ENCODE peak calls at places on chromosome 1, in eight cellular contexts. One of them, this sample, is unnamed.

GRCh38 chr1:80656011-80656627 is 1144.6 kb upstream of the ADGRL2 start:
- DNase-seq in transverse colon: no peak
- DNase-seq in body of pancreas: no peak
- DNase-seq in heart left ventricle: no peak
- DNase-seq in suprapubic skin: no peak
- DNase-seq in right lobe of liver: peak; percentile 51
- DNase-seq in ovary: no peak
- DNase-seq in HCT116: peak; percentile 13
- DNase-seq in this sample: no peak

GRCh38 chr1:109954180-109954579 is 30.4 kb upstream of the AHCYL1 start:
- DNase-seq in transverse colon: no peak
- DNase-seq in body of pancreas: no peak
- DNase-seq in heart left ventricle: peak; percentile 57
- DNase-seq in suprapubic skin: no peak
- DNase-seq in right lobe of liver: no peak
- DNase-seq in ovary: no peak
- DNase-seq in HCT116: no peak
- DNase-seq in this sample: no peak

GRCh38 chr1:230823421-230823820 is 44.9 kb downstream of the C1orf198 start:
- DNase-seq in transverse colon: no peak
- DNase-seq in body of pancreas: peak; percentile 35
- DNase-seq in heart left ventricle: peak; percentile 57
- DNase-seq in suprapubic skin: peak; percentile 80
- DNase-seq in right lobe of liver: no peak
- DNase-seq in ovary: no peak
- DNase-seq in HCT116: no peak
- DNase-seq in this sample: no peak

GRCh38 chr1:107789817-107790609 is 175.0 kb downstream of the VAV3 start:
- DNase-seq in transverse colon: no peak
- DNase-seq in body of pancreas: no peak
- DNase-seq in heart left ventricle: no peak
- DNase-seq in suprapubic skin: no peak
- DNase-seq in right lobe of liver: no peak
- DNase-seq in ovary: no peak
- DNase-seq in HCT116: no peak
- DNase-seq in this sample: no peak

GRCh38 chr1:23984417-23985186 is 4.5 kb upstream of the SRSF10 start:
- DNase-seq in transverse colon: peak; percentile 38
- DNase-seq in body of pancreas: peak; percentile 65
- DNase-seq in heart left ventricle: no peak
- DNase-seq in suprapubic skin: no peak
- DNase-seq in right lobe of liver: no peak
- DNase-seq in ovary: no peak
- DNase-seq in HCT116: no peak
- DNase-seq in this sample: no peak

GRCh38 chr1:114216431-114217173 is 62.9 kb upstream of the SYT6 start:
- DNase-seq in transverse colon: no peak
- DNase-seq in body of pancreas: no peak
- DNase-seq in heart left ventricle: no peak
- DNase-seq in suprapubic skin: no peak
- DNase-seq in right lobe of liver: no peak
- DNase-seq in ovary: no peak
- DNase-seq in HCT116: no peak
- DNase-seq in this sample: no peak

GRCh38 chr1:24463756-24464377 is 38.8 kb upstream of the RCAN3 start:
- DNase-seq in transverse colon: no peak
- DNase-seq in body of pancreas: no peak
- DNase-seq in heart left ventricle: no peak
- DNase-seq in suprapubic skin: no peak
- DNase-seq in right lobe of liver: no peak
- DNase-seq in ovary: no peak
- DNase-seq in HCT116: no peak
- DNase-seq in this sample: no peak

GRCh38 chr1:96236156-96236739 is 485.3 kb upstream of the PTBP2 start:
- DNase-seq in transverse colon: peak; percentile 8
- DNase-seq in body of pancreas: peak; percentile 20
- DNase-seq in heart left ventricle: no peak
- DNase-seq in suprapubic skin: no peak
- DNase-seq in right lobe of liver: no peak
- DNase-seq in ovary: no peak
- DNase-seq in HCT116: peak; percentile 43
- DNase-seq in this sample: no peak

GRCh38 chr1:84174051-84174556 is 30.0 kb downstream of the PRKACB start:
- DNase-seq in transverse colon: no peak
- DNase-seq in body of pancreas: no peak
- DNase-seq in heart left ventricle: no peak
- DNase-seq in suprapubic skin: no peak
- DNase-seq in right lobe of liver: no peak
- DNase-seq in ovary: no peak
- DNase-seq in HCT116: peak; percentile 94
- DNase-seq in this sample: no peak

GRCh38 chr1:94980909-94981252 is 54.0 kb upstream of the CNN3 start:
- DNase-seq in transverse colon: no peak
- DNase-seq in body of pancreas: no peak
- DNase-seq in heart left ventricle: no peak
- DNase-seq in suprapubic skin: no peak
- DNase-seq in right lobe of liver: no peak
- DNase-seq in ovary: no peak
- DNase-seq in HCT116: no peak
- DNase-seq in this sample: no peak

GRCh38 chr1:168485048-168485447 is 58.7 kb downstream of the XCL2 start:
- DNase-seq in transverse colon: peak; percentile 36
- DNase-seq in body of pancreas: no peak
- DNase-seq in heart left ventricle: no peak
- DNase-seq in suprapubic skin: no peak
- DNase-seq in right lobe of liver: no peak
- DNase-seq in ovary: no peak
- DNase-seq in HCT116: no peak
- DNase-seq in this sample: no peak

GRCh38 chr1:228286505-228287417 is 78.9 kb downstream of the OBSCN start:
- DNase-seq in transverse colon: peak; percentile 3
- DNase-seq in body of pancreas: peak; percentile 9
- DNase-seq in heart left ventricle: no peak
- DNase-seq in suprapubic skin: peak; percentile 54
- DNase-seq in right lobe of liver: peak; percentile 35
- DNase-seq in ovary: no peak
- DNase-seq in HCT116: no peak
- DNase-seq in this sample: no peak

GRCh38 chr1:167800241-167800640 is 78.5 kb downstream of the MPZL1 start:
- DNase-seq in transverse colon: no peak
- DNase-seq in body of pancreas: no peak
- DNase-seq in heart left ventricle: no peak
- DNase-seq in suprapubic skin: no peak
- DNase-seq in right lobe of liver: no peak
- DNase-seq in ovary: no peak
- DNase-seq in HCT116: no peak
- DNase-seq in this sample: no peak

GRCh38 chr1:227789042-227789880 is 26.2 kb upstream of the PRSS38 start:
- DNase-seq in transverse colon: no peak
- DNase-seq in body of pancreas: no peak
- DNase-seq in heart left ventricle: no peak
- DNase-seq in suprapubic skin: peak; percentile 67
- DNase-seq in right lobe of liver: peak; percentile 57
- DNase-seq in ovary: no peak
- DNase-seq in HCT116: no peak
- DNase-seq in this sample: no peak

GRCh38 chr1:31750858-31751638 is 13.1 kb downstream of the ADGRB2 start:
- DNase-seq in transverse colon: peak; percentile 35
- DNase-seq in body of pancreas: no peak
- DNase-seq in heart left ventricle: no peak
- DNase-seq in suprapubic skin: no peak
- DNase-seq in right lobe of liver: no peak
- DNase-seq in ovary: no peak
- DNase-seq in HCT116: no peak
- DNase-seq in this sample: no peak

GRCh38 chr1:212667223-212668139 is 32.2 kb downstream of the BATF3 start:
- DNase-seq in transverse colon: peak; percentile 41
- DNase-seq in body of pancreas: no peak
- DNase-seq in heart left ventricle: peak; percentile 58
- DNase-seq in suprapubic skin: peak; percentile 82
- DNase-seq in right lobe of liver: no peak
- DNase-seq in ovary: no peak
- DNase-seq in HCT116: peak; percentile 10
- DNase-seq in this sample: no peak

GRCh38 chr1:73914994-73915393 is 283.0 kb downstream of the LRRIQ3 start:
- DNase-seq in transverse colon: no peak
- DNase-seq in body of pancreas: no peak
- DNase-seq in heart left ventricle: no peak
- DNase-seq in suprapubic skin: no peak
- DNase-seq in right lobe of liver: no peak
- DNase-seq in ovary: no peak
- DNase-seq in HCT116: no peak
- DNase-seq in this sample: no peak

GRCh38 chr1:22262583-22262982 is 119.7 kb upstream of the WNT4 start:
- DNase-seq in transverse colon: peak; percentile 72
- DNase-seq in body of pancreas: no peak
- DNase-seq in heart left ventricle: no peak
- DNase-seq in suprapubic skin: no peak
- DNase-seq in right lobe of liver: no peak
- DNase-seq in ovary: no peak
- DNase-seq in HCT116: no peak
- DNase-seq in this sample: no peak

GRCh38 chr1:235087906-235088305 is 40.7 kb downstream of the TOMM20 start:
- DNase-seq in transverse colon: no peak
- DNase-seq in body of pancreas: no peak
- DNase-seq in heart left ventricle: no peak
- DNase-seq in suprapubic skin: no peak
- DNase-seq in right lobe of liver: no peak
- DNase-seq in ovary: no peak
- DNase-seq in HCT116: no peak
- DNase-seq in this sample: peak; percentile 9

GRCh38 chr1:224054611-224055010 is 59.3 kb upstream of the FBXO28 start:
- DNase-seq in transverse colon: no peak
- DNase-seq in body of pancreas: no peak
- DNase-seq in heart left ventricle: no peak
- DNase-seq in suprapubic skin: no peak
- DNase-seq in right lobe of liver: no peak
- DNase-seq in ovary: no peak
- DNase-seq in HCT116: no peak
- DNase-seq in this sample: no peak

GRCh38 chr1:39082140-39082799 is 56.1 kb downstream of the NDUFS5 start:
- DNase-seq in transverse colon: no peak
- DNase-seq in body of pancreas: no peak
- DNase-seq in heart left ventricle: no peak
- DNase-seq in suprapubic skin: no peak
- DNase-seq in right lobe of liver: peak; percentile 16
- DNase-seq in ovary: no peak
- DNase-seq in HCT116: no peak
- DNase-seq in this sample: no peak

GRCh38 chr1:150543500-150544143 is 5.6 kb upstream of the ADAMTSL4 start:
- DNase-seq in transverse colon: peak; percentile 43
- DNase-seq in body of pancreas: no peak
- DNase-seq in heart left ventricle: no peak
- DNase-seq in suprapubic skin: peak; percentile 84
- DNase-seq in right lobe of liver: peak; percentile 76
- DNase-seq in ovary: no peak
- DNase-seq in HCT116: no peak
- DNase-seq in this sample: no peak

GRCh38 chr1:178686407-178686806 is 38.6 kb upstream of the RALGPS2 start:
- DNase-seq in transverse colon: no peak
- DNase-seq in body of pancreas: no peak
- DNase-seq in heart left ventricle: no peak
- DNase-seq in suprapubic skin: no peak
- DNase-seq in right lobe of liver: no peak
- DNase-seq in ovary: no peak
- DNase-seq in HCT116: no peak
- DNase-seq in this sample: no peak

DNA sequence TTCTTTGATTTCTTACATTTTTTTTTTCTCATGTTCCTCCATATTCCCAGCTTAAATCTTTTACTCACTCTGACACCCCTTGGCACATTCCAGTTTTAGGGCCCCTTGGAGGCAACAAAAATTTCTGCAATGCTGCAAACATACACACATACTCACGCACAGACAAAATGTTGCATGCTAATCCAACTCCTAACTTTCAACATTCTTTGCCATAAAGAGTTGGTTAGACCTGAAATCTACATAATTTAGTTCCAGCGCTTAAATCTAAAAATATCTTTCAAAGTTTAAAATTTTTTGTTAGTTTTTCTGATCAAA is 103.9 kb downstream of the PTPN14 start:
- DNase-seq in transverse colon: no peak
- DNase-seq in body of pancreas: no peak
- DNase-seq in heart left ventricle: no peak
- DNase-seq in suprapubic skin: no peak
- DNase-seq in right lobe of liver: no peak
- DNase-seq in ovary: no peak
- DNase-seq in HCT116: no peak
- DNase-seq in this sample: no peak
- H3K4me1 ChIP-seq in transverse colon: peaks cover 3% of the 10 kb centered on the region
- H3K4me1 ChIP-seq in body of pancreas: peaks cover 3% of the 10 kb centered on the region
- H3K4me1 ChIP-seq in heart left ventricle: peaks cover 7% of the 10 kb centered on the region
- H3K4me1 ChIP-seq in suprapubic skin: peaks cover 48% of the 10 kb centered on the region
- H3K4me1 ChIP-seq in right lobe of liver: no peaks in the 10 kb centered on the region
- H3K4me1 ChIP-seq in ovary: peaks cover 2% of the 10 kb centered on the region
- H3K4me1 ChIP-seq in HCT116: peaks cover 47% of the 10 kb centered on the region
- H3K4me1 ChIP-seq in this sample: no peaks in the 10 kb centered on the region

GRCh38 chr1:159892944-159893343 is 7.0 kb downstream of the CFAP45 start:
- DNase-seq in transverse colon: no peak
- DNase-seq in body of pancreas: no peak
- DNase-seq in heart left ventricle: no peak
- DNase-seq in suprapubic skin: no peak
- DNase-seq in right lobe of liver: no peak
- DNase-seq in ovary: no peak
- DNase-seq in HCT116: no peak
- DNase-seq in this sample: no peak
- TF ChIP-seq CTCF in transverse colon: no peak
- TF ChIP-seq CTCF in body of pancreas: no peak
- TF ChIP-seq CTCF in heart left ventricle: no peak
- TF ChIP-seq CTCF in suprapubic skin: no peak
- TF ChIP-seq CTCF in right lobe of liver: peak; percentile 31
- TF ChIP-seq CTCF in ovary: no peak
- TF ChIP-seq CTCF in HCT116: no peak
- TF ChIP-seq CTCF in this sample: no peak

GRCh38 chr1:17540255-17541001 is 930 bp downstream of the ARHGEF10L start:
- DNase-seq in transverse colon: no peak
- DNase-seq in body of pancreas: peak; percentile 49
- DNase-seq in heart left ventricle: peak; percentile 67
- DNase-seq in suprapubic skin: peak; percentile 84
- DNase-seq in right lobe of liver: peak; percentile 62
- DNase-seq in ovary: peak; percentile 68
- DNase-seq in HCT116: no peak
- DNase-seq in this sample: no peak
- TF ChIP-seq POLR2A in transverse colon: no peak
- TF ChIP-seq POLR2A in body of pancreas: peak; percentile 10
- TF ChIP-seq POLR2A in heart left ventricle: no peak
- TF ChIP-seq POLR2A in suprapubic skin: no peak
- TF ChIP-seq POLR2A in right lobe of liver: no peak
- TF ChIP-seq POLR2A in ovary: no peak
- TF ChIP-seq POLR2A in HCT116: no peak
- TF ChIP-seq POLR2A in this sample: no peak

DNA sequence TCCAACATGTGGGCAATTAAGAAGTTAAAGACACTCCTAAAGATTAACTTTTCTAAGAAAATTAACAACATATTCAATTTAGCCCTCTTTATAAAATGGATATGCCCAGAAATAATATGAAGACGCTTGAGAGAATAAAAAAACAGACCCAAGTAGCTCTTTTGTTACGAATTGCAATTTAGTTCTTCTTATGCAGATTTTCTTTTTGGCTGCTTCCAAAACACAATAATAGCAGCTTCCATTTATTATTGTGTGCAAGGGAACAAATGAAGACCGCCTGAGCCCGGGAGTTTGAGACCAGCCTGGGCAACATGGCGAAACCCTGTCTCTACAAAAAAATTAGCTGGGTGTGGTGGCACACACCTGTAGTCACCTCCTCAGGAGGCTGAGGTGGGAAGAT is 50.4 kb upstream of the BCL10 start:
- DNase-seq in transverse colon: no peak
- DNase-seq in body of pancreas: no peak
- DNase-seq in heart left ventricle: no peak
- DNase-seq in suprapubic skin: no peak
- DNase-seq in right lobe of liver: no peak
- DNase-seq in ovary: no peak
- DNase-seq in HCT116: no peak
- DNase-seq in this sample: no peak
- H3K4me1 ChIP-seq in transverse colon: peaks cover 16% of the 10 kb centered on the region
- H3K4me1 ChIP-seq in body of pancreas: peaks cover 13% of the 10 kb centered on the region
- H3K4me1 ChIP-seq in heart left ventricle: peaks cover 15% of the 10 kb centered on the region
- H3K4me1 ChIP-seq in suprapubic skin: peaks cover 11% of the 10 kb centered on the region
- H3K4me1 ChIP-seq in right lobe of liver: no peaks in the 10 kb centered on the region
- H3K4me1 ChIP-seq in ovary: peaks cover 5% of the 10 kb centered on the region
- H3K4me1 ChIP-seq in HCT116: peaks cover 57% of the 10 kb centered on the region
- H3K4me1 ChIP-seq in this sample: no peaks in the 10 kb centered on the region

This sample was measured in Peyer's patch.